ENCODE peak calls at places on chromosomes 12 and 14, in seven cellular contexts. Q is kidney, H is NT2/D1, Y is SK-N-SH, W is IMR-90, F is HCT116, N is neural progenitor cell. Z is an unnamed sample. For H3K4me1, the result is how much of the 10 kb centered on the place peaks cover.

GRCh38 chr14:21084988-21085853 is 13.2 kb downstream of the ZNF219 start:
- DNase-seq in Q (no peak), H (no peak), Y (peak), W (peak), F (no peak), N (no peak), Z (peak)

GRCh38 chr12:46783881-46784280 is 41.9 kb downstream of the SLC38A4 start:
- DNase-seq in Q (no peak), H (no peak), Y (no peak), W (peak), F (no peak), N (no peak), Z (peak)

GRCh38 chr12:101927042-101927441 is 49.7 kb downstream of the DRAM1 start:
- DNase-seq in Q (no peak), H (no peak), Y (no peak), W (peak), F (no peak), N (no peak), Z (peak)

GRCh38 chr14:91418387-91419043 is 895 bp upstream of the CCDC88C start:
- DNase-seq in Q (peak), H (no peak), Y (peak), W (peak), F (peak), N (peak), Z (peak)

GRCh38 chr14:30283822-30284446 is 275.0 kb upstream of the G2E3 start:
- DNase-seq in Q (no peak), H (peak), Y (peak), W (peak), F (peak), N (peak), Z (peak)

GRCh38 chr12:47773062-47773857 is at the start of gene SLC48A1:
- DNase-seq in Q (peak), H (peak), Y (peak), W (peak), F (no peak), N (peak), Z (peak)

GRCh38 chr12:130375888-130376287 is 38.2 kb downstream of the PIWIL1 start:
- DNase-seq in Q (no peak), H (no peak), Y (no peak), W (no peak), F (no peak), N (no peak), Z (no peak)

GRCh38 chr12:71164877-71165197 is 7.0 kb upstream of the TSPAN8 start:
- DNase-seq in Q (no peak), H (no peak), Y (no peak), W (no peak), F (no peak), N (no peak), Z (no peak)

GRCh38 chr12:47828967-47829482 is 9.3 kb upstream of the HDAC7 start:
- DNase-seq in Q (peak), H (no peak), Y (peak), W (peak), F (peak), N (no peak), Z (peak)

GRCh38 chr14:24535737-24536136 is 27.7 kb upstream of the CMA1 start:
- DNase-seq in Q (no peak), H (no peak), Y (no peak), W (no peak), F (no peak), N (no peak), Z (no peak)

GRCh38 chr14:103501921-103502669 is 20.5 kb downstream of the CKB start:
- DNase-seq in Q (no peak), H (no peak), Y (no peak), W (no peak), F (no peak), N (no peak), Z (no peak)

GRCh38 chr14:103499709-103500108 is 22.9 kb downstream of the CKB start:
- DNase-seq in Q (no peak), H (no peak), Y (no peak), W (no peak), F (no peak), N (no peak), Z (no peak)

GRCh38 chr14:103502877-103503276 is 19.8 kb downstream of the CKB start:
- DNase-seq in Q (no peak), H (no peak), Y (no peak), W (no peak), F (no peak), N (no peak), Z (no peak)

GRCh38 chr14:103501041-103501870 is 21.4 kb downstream of the CKB start:
- DNase-seq in Q (no peak), H (no peak), Y (no peak), W (no peak), F (no peak), N (no peak), Z (no peak)

DNA sequence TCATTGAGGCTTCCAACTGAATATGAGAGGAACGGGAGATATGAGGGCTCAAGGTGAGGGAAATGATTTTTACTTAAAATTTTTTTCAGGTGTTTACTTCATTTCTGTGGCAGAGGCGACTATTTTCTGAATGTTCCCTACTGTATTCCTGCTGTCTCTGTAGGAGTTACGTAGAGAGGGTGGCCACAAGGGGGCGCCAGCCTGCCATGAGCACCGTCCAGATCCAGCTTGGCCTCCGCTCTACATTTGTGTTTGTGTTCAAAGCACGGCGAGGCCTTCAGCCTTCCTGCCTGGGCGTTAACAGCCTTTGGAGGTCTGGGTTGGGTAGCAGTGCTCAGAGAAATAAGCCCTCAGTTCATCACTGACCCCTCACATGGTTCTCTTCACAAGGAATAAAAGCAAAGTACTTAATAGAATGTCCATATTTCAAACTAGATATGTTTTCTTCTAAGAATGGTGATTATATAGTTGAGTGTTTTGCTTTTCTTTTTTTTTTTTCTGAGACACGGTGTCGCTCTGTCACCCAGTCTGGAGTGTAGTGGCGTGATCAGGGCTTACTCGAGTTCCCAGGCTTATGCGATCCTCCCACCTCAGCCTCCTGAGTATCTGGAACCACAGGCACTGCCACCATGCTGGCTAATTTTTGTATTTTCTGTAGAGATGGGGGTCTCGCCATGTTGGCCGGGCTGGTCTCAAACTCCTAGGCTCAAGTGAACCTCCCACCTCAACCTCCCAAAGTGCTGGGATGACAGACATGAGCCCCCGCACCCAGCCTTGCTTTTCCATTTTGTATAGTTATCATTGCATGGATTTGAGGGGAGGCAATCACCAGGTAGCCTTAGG is 22.3 kb downstream of the CKB start:
- DNase-seq in Q (peak), H (peak), Y (peak), W (peak), F (no peak), N (peak), Z (peak)
- H3K9ac ChIP-seq in Q (no peak), H (no peak), Y (no peak), W (no peak), F (no peak), N (no peak), Z (peak)

DNA sequence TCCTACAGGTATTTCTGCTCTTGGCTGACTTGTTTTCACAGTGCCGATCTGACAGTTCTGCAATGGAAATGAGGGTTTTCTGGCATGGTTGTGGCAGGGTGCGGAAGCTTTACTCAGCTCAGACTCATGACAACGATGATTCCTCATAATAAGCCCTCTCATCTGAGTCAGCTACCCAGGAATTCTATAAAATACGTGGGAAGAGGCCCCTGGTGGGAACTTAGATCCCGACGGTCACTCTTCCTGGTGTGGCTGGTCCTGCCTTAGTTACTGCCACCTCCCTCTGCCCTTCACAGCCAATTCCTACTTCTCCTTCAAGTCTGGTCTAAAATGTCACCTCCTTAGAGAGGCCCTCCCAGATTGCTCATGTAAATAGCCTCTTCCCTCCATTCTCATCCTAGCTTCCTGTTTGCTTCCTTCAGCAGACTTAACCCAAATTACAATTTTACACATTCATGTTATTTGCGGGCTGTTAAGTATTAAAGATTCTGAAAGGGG is 104.2 kb upstream of the MAP1LC3B2 start:
- DNase-seq in Q (peak), H (no peak), Y (no peak), W (peak), F (peak), N (no peak), Z (peak)
- H3K4me3 ChIP-seq in Q (no peak), H (no peak), Y (no peak), W (no peak), F (peak), N (no peak), Z (peak)

DNA sequence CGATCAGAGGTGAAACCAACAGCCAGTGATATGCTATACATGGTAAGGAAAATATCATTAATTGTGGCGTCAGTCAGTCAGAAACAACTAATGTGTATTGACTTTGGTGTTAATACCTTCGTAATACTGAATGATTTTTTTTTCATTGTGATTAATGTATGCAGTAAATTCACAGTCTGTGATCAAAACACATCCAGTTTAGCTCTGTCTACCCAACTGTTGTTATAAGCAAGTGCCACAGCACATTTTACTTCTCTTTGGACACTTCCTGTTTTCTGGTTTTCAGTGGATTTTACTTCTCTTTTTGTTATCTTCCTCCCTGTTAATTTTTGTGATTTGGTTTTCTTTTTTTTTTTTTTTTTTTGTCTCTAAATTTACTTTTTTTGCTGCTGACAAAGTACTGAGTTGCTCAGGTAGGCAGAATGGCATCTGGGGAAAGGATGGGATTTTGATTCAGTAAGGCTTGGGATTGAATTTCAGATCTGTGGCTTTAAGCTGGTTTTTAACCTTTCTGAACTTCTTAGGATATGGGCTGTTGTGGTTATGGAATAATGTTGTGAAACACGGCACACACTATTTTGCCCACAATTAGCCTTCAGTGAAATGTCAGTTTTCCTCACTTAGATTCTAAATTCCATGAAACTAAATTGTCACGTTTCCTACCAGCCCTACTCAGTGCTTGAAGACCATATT is 604 bp downstream of the GLIPR1 start:
- DNase-seq in Q (no peak), H (no peak), Y (no peak), W (no peak), F (no peak), N (no peak), Z (peak)
- H3K4me1 ChIP-seq in Q (under half), H (under half), Y (under half), W (under half), F (under half), N (under half), Z (half or more)

DNA sequence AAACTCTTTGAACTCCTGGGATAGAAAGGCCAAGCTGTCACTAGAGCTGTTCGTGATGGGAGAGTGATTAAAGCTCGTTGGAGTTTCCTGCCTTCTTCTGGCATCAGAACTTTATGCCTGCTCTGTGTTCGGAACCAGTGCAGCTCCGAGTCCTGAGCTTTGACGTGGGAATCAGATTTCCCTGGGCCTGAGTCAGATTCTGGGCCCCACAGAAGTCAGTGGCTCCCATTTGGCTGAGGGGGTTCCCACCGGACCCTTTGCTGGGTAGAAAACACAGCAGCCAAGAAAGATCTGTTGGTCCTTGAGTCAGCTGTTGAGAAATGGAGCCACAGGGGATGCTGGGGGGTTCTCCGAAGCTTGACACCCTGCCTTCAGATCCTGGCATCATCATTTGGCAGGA is 238.0 kb downstream of the CHST11 start:
- DNase-seq in Q (no peak), H (no peak), Y (no peak), W (no peak), F (no peak), N (no peak), Z (no peak)
- H3K9ac ChIP-seq in Q (no peak), H (no peak), Y (no peak), W (no peak), F (no peak), N (no peak), Z (peak)

GRCh38 chr12:108547633-108548172 is 13.3 kb downstream of the SART3 start:
- DNase-seq in Q (no peak), H (no peak), Y (no peak), W (no peak), F (no peak), N (no peak), Z (no peak)

GRCh38 chr12:108543642-108544041 is 17.3 kb downstream of the SART3 start:
- DNase-seq in Q (no peak), H (no peak), Y (no peak), W (no peak), F (no peak), N (no peak), Z (no peak)

GRCh38 chr12:108553799-108554198 is 7.2 kb downstream of the SART3 start:
- DNase-seq in Q (no peak), H (no peak), Y (no peak), W (no peak), F (no peak), N (no peak), Z (no peak)

GRCh38 chr12:108551556-108551955 is 9.4 kb downstream of the SART3 start:
- DNase-seq in Q (no peak), H (no peak), Y (no peak), W (peak), F (no peak), N (no peak), Z (peak)

GRCh38 chr12:108548954-108549521 is 11.9 kb downstream of the SART3 start:
- DNase-seq in Q (no peak), H (no peak), Y (no peak), W (no peak), F (no peak), N (no peak), Z (no peak)
- H3K4me3 ChIP-seq in Q (no peak), H (no peak), Y (no peak), W (no peak), F (no peak), N (no peak), Z (no peak)

DNA sequence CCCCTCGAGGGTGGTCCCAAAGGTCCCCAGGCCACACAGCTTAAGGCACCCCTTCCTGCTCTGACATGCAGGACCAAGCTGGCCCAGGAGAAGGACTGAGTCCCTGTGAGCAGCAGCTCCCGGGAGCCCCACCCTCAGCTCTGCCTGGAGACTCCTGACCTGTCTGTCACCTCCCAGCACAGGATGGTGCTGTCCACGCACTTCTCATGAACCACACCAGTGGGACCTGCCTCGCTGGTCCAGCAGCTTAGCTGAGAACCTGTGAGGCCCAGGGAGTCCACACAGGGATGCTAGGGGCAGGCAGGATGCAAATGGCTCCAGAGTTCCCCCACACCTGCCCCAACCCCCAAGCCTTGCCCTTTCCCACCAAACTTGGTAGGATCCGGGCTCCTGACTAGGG is 27.7 kb downstream of the CCDC85C start:
- DNase-seq in Q (no peak), H (no peak), Y (no peak), W (no peak), F (no peak), N (no peak), Z (no peak)
- H3K4me1 ChIP-seq in Q (half or more), H (under half), Y (half or more), W (half or more), F (half or more), N (half or more), Z (under half)

DNA sequence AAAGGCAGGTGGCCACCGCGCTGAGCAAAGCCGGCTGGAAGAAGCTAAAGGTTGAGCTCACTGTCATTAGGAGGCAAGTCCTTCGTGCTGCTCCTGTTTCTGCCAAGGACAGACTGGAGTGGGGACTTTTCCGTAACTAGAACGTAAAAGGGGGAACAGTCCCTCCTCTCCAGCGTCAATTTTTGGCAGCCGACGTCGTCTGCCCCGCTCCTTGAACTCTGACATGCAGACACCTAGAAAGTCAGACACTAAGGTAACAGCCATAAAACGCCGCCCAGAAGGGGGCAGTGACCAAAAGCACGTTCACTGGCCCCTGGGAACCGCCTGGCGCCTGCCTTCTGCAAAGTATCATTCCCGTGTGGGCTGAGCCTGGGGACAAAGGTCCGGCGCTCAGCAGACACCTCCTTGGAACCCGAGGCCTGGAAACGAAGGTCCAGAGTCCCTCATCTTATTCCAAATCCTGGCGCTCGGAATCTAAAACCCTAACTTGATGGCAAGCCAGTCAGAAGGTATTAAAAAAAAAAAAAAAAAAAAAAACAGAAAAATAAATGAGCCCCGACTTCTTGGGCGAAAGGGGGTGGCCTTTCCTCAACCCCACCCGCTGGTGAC is 1.1 kb upstream of the LRP1 start:
- DNase-seq in Q (peak), H (no peak), Y (peak), W (no peak), F (peak), N (peak), Z (peak)
- H3K9ac ChIP-seq in Q (peak), H (peak), Y (peak), W (peak), F (peak), N (no peak), Z (peak)

DNA sequence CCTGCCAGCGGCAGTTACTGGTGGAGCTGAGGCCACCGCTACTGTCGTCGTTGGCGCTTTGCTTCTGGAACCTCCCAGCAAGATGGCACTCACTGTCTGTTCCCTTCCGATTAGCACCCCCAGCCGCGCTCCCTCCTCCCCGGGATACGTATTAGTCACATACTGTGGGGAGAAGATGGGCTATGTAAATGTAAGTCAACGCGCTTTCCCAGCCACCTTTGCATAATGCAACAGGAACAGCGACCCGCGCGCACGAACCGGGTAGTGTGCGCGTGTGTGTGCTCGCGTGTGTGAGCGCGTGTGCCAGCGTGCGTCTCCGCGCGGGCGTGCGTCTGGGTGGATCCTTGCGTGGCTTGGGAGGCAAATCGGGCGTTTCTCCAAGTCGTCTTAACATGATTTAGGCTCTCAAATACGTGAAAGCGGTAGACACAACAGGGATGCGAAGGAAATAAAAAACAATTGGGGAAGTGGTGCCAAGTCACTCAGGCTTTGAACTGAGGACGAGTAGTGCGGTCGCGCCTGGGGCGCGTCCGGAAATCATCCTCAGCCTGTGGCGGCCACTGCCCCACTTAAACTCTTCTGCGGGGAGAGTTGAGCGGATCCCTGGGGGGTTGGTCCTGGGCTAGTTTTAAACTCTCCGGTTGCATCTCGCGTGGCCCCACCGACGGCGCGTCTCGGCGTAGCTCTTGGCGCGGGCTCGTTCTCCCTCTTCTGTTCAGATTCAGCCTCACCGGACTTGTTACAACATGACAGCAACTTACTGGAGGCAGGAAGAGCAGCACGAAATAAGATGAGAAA is 1.8 kb downstream of the FLRT2 start:
- DNase-seq in Q (peak), H (no peak), Y (peak), W (peak), F (no peak), N (peak), Z (peak)
- H3K4me3 ChIP-seq in Q (peak), H (peak), Y (peak), W (peak), F (no peak), N (peak), Z (peak)

DNA sequence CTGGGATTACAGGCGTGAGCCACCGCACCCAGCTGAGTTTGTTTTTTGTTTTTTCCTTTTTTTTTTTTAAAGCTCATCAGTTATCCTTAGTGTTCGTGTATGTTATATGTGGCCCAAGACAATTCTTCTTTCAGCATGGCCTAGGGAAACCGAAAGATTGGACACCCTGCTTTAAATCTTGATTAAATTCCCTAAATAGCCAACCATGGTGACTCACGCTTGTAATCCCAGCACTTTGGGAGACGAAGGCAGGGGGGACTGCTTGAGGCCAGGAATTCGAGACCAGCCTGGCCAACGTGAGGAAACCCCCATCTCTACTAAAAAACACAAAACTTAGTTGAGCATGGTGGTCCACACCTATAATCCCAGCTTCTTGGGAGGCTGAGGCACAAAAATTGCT is 131.1 kb downstream of the MED13L start:
- DNase-seq in Q (no peak), H (no peak), Y (no peak), W (no peak), F (no peak), N (no peak), Z (no peak)
- H3K4me1 ChIP-seq in Q (under half), H (under half), Y (under half), W (under half), F (under half), N (under half), Z (half or more)

Z was measured in adipocyte.